ENCODE peak calls at places on chromosomes 4 and X, in ten cellular contexts. B, U, T, A, G, S, Z, N, H and W are unnamed samples. For H3K27me3, the result is how much of the 10 kb centered on the place peaks cover.

GRCh38 chr4:108425988-108426387 is 194.4 kb upstream of the RPL34 start:
- DNase-seq in B (no peak), U (peak), T (no peak), A (peak), G (no peak), S (peak), Z (peak), N (no peak), H (no peak), W (peak)

GRCh38 chr4:119729815-119730643 is 101.4 kb upstream of the PDE5A start:
- DNase-seq in B (no peak), U (peak), T (peak), A (peak), G (no peak), S (peak), Z (peak), N (peak), H (no peak), W (no peak)

GRCh38 chr4:72969957-72970356 is 99.6 kb downstream of the COX18 start:
- DNase-seq in B (no peak), U (peak), T (peak), A (no peak), G (peak), S (peak), Z (no peak), N (no peak), H (no peak), W (no peak)

GRCh38 chrX:9285342-9285771 is 179.5 kb upstream of the TBL1X start:
- DNase-seq in B (no peak), U (no peak), T (no peak), A (no peak), G (no peak), S (no peak), Z (no peak), N (no peak), H (no peak), W (no peak)

GRCh38 chr4:17765514-17766286 is 15.7 kb downstream of the FAM184B start:
- DNase-seq in B (no peak), U (no peak), T (no peak), A (no peak), G (no peak), S (no peak), Z (no peak), N (no peak), H (no peak), W (no peak)

GRCh38 chr4:163071308-163071707 is 95.4 kb downstream of the NAF1 start:
- DNase-seq in B (no peak), U (no peak), T (no peak), A (no peak), G (no peak), S (no peak), Z (no peak), N (no peak), H (no peak), W (no peak)

GRCh38 chr4:105859233-105859632 is 36.0 kb upstream of the NPNT start:
- DNase-seq in B (no peak), U (peak), T (no peak), A (no peak), G (no peak), S (peak), Z (peak), N (peak), H (no peak), W (no peak)

GRCh38 chr4:129822708-129823504 is 727.0 kb downstream of the C4orf33 start:
- DNase-seq in B (no peak), U (no peak), T (no peak), A (peak), G (no peak), S (no peak), Z (peak), N (peak), H (no peak), W (no peak)

GRCh38 chr4:100367451-100367850 is 150.4 kb downstream of the EMCN start:
- DNase-seq in B (no peak), U (peak), T (no peak), A (no peak), G (no peak), S (peak), Z (peak), N (no peak), H (no peak), W (no peak)

GRCh38 chrX:133959972-133960371 is 25.4 kb downstream of the GPC3 start:
- DNase-seq in B (no peak), U (no peak), T (no peak), A (no peak), G (no peak), S (no peak), Z (no peak), N (no peak), H (no peak), W (no peak)

GRCh38 chr4:101914761-101915160 is 124.2 kb downstream of the BANK1 start:
- DNase-seq in B (no peak), U (no peak), T (no peak), A (no peak), G (no peak), S (no peak), Z (no peak), N (no peak), H (no peak), W (no peak)

GRCh38 chrX:24426340-24426913 is 38.7 kb upstream of the PDK3 start:
- DNase-seq in B (no peak), U (peak), T (no peak), A (no peak), G (no peak), S (no peak), Z (no peak), N (no peak), H (no peak), W (no peak)

GRCh38 chrX:142250502-142250901 is 45.4 kb upstream of the MAGEC2 start:
- DNase-seq in B (no peak), U (no peak), T (no peak), A (no peak), G (no peak), S (no peak), Z (no peak), N (no peak), H (no peak), W (no peak)

GRCh38 chrX:91414710-91415109 is 19.9 kb upstream of the PABPC5 start:
- DNase-seq in B (no peak), U (no peak), T (no peak), A (no peak), G (no peak), S (no peak), Z (no peak), N (no peak), H (no peak), W (peak)

GRCh38 chr4:8419222-8420041 is 21.1 kb downstream of the ACOX3 start:
- DNase-seq in B (no peak), U (peak), T (no peak), A (no peak), G (no peak), S (no peak), Z (no peak), N (no peak), H (no peak), W (no peak)

GRCh38 chrX:153632612-153632980 is 14.4 kb upstream of the DUSP9 start:
- DNase-seq in B (no peak), U (no peak), T (peak), A (no peak), G (no peak), S (no peak), Z (no peak), N (no peak), H (peak), W (no peak)

GRCh38 chrX:143429021-143429570 is 88.2 kb downstream of the SPANXN3 start:
- DNase-seq in B (no peak), U (no peak), T (no peak), A (no peak), G (no peak), S (no peak), Z (peak), N (no peak), H (no peak), W (no peak)

GRCh38 chr4:16196482-16197393 is 29.5 kb downstream of the TAPT1 start:
- DNase-seq in B (no peak), U (peak), T (no peak), A (no peak), G (peak), S (no peak), Z (peak), N (peak), H (no peak), W (peak)

GRCh38 chrX:68916891-68917290 is 88.1 kb downstream of the EFNB1 start:
- DNase-seq in B (no peak), U (no peak), T (no peak), A (no peak), G (no peak), S (no peak), Z (no peak), N (no peak), H (no peak), W (no peak)
- H3K27me3 ChIP-seq in B (under half), U (under half), T (under half), A (under half), G (under half), S (under half), Z (under half), N (under half), H (under half), W (under half)

GRCh38 chrX:19772759-19773623 is 114.4 kb downstream of the SH3KBP1 start:
- DNase-seq in B (no peak), U (no peak), T (no peak), A (no peak), G (no peak), S (no peak), Z (no peak), N (no peak), H (no peak), W (no peak)

GRCh38 chrX:19774905-19775304 is 112.5 kb downstream of the SH3KBP1 start:
- DNase-seq in B (no peak), U (no peak), T (no peak), A (no peak), G (no peak), S (no peak), Z (no peak), N (no peak), H (no peak), W (no peak)

GRCh38 chrX:19776753-19777152 is 110.6 kb downstream of the SH3KBP1 start:
- DNase-seq in B (no peak), U (no peak), T (no peak), A (no peak), G (no peak), S (no peak), Z (no peak), N (no peak), H (no peak), W (no peak)

GRCh38 chrX:19772306-19772705 is 115.1 kb downstream of the SH3KBP1 start:
- DNase-seq in B (no peak), U (peak), T (no peak), A (no peak), G (no peak), S (no peak), Z (no peak), N (no peak), H (no peak), W (no peak)

GRCh38 chrX:19775830-19776498 is 111.4 kb downstream of the SH3KBP1 start:
- DNase-seq in B (no peak), U (no peak), T (no peak), A (no peak), G (no peak), S (no peak), Z (no peak), N (no peak), H (no peak), W (no peak)
- H3K27me3 ChIP-seq in B (under half), U (under half), T (under half), A (under half), G (under half), S (under half), Z (under half), N (under half), H (under half), W (under half)

GRCh38 chrX:112391313-112391712 is 288.4 kb downstream of the LHFPL1 start:
- DNase-seq in B (no peak), U (no peak), T (no peak), A (no peak), G (no peak), S (no peak), Z (no peak), N (no peak), H (no peak), W (no peak)
- H3K27me3 ChIP-seq in B (under half), U (under half), T (under half), A (under half), G (under half), S (under half), Z (under half), N (under half), H (under half), W (under half)

DNA sequence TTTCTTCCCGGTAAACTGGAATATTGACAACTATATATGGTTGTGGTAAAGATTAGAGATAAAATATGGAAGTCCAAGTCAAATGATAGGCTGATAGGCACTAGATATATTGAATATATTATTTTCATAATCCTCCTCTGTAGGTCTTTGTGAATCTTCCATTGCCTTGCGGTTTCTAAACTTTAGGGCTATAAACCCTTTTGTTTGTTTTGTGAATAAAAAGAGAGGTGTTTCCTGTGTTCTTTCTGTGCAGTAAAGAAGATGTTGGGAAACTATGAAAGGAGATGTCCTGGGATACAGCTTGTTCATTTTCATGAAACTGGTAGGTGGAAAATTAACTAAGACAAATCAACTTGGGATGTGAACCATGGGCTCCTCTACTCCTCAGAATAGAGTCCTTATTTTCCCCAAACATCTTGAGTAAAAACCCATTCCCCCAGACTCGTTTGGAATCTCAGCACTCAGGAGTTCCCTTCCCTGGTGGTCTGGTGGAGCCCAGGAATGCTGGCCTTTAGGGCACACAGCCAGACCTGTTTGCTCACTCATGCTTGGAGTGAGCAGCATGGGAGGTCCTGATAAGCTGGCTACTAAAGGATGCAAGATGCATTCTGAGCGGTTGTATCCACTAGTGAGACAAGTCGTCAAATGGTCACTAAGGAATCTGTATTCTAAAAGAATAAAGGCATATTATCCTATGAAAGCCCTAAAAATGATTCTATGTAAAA is 22.2 kb downstream of the PRDM8 start:
- DNase-seq in B (no peak), U (peak), T (no peak), A (peak), G (peak), S (no peak), Z (no peak), N (no peak), H (no peak), W (no peak)
- H3K27me3 ChIP-seq in B (under half), U (under half), T (under half), A (under half), G (under half), S (under half), Z (under half), N (under half), H (under half), W (under half)

GRCh38 chr4:1493540-1494287 is 87.5 kb upstream of the NKX1-1 start:
- DNase-seq in B (no peak), U (no peak), T (peak), A (no peak), G (no peak), S (no peak), Z (no peak), N (no peak), H (no peak), W (no peak)

GRCh38 chr4:1490906-1491629 is 84.8 kb upstream of the NKX1-1 start:
- DNase-seq in B (no peak), U (no peak), T (peak), A (no peak), G (no peak), S (no peak), Z (no peak), N (no peak), H (no peak), W (no peak)

GRCh38 chr4:1491630-1492457 is 85.6 kb upstream of the NKX1-1 start:
- DNase-seq in B (no peak), U (no peak), T (peak), A (no peak), G (no peak), S (no peak), Z (no peak), N (no peak), H (no peak), W (no peak)

GRCh38 chr4:1494416-1495315 is 88.4 kb upstream of the NKX1-1 start:
- DNase-seq in B (no peak), U (no peak), T (peak), A (no peak), G (no peak), S (no peak), Z (no peak), N (no peak), H (no peak), W (no peak)

GRCh38 chr4:1492636-1493539 is 86.6 kb upstream of the NKX1-1 start:
- DNase-seq in B (no peak), U (no peak), T (peak), A (no peak), G (no peak), S (no peak), Z (no peak), N (no peak), H (no peak), W (no peak)
- H3K27me3 ChIP-seq in B (under half), U (under half), T (under half), A (under half), G (under half), S (under half), Z (under half), N (under half), H (half or more), W (under half)

GRCh38 chr4:181756451-181756850 is 486.8 kb upstream of the TENM3 start:
- DNase-seq in B (no peak), U (no peak), T (no peak), A (no peak), G (no peak), S (no peak), Z (no peak), N (no peak), H (no peak), W (no peak)
- H3K27me3 ChIP-seq in B (under half), U (under half), T (under half), A (under half), G (under half), S (under half), Z (under half), N (under half), H (under half), W (under half)

GRCh38 chr4:154743683-154744340 is at the start of gene LRAT:
- DNase-seq in B (peak), U (no peak), T (peak), A (no peak), G (no peak), S (no peak), Z (no peak), N (peak), H (peak), W (no peak)
- H3K27me3 ChIP-seq in B (under half), U (under half), T (under half), A (under half), G (half or more), S (under half), Z (half or more), N (under half), H (half or more), W (under half)